ENCODE peak calls at places on chromosomes 12 and 14, in four cellular contexts. One of them, this sample, is unnamed.

GRCh38 chr12:67355428-67356385 is 86.5 kb downstream of the CAND1 start:
- DNase-seq in lower leg skin: no peak
- DNase-seq in neural progenitor cell: peak
- DNase-seq in colonic mucosa: no peak
- DNase-seq in this sample: no peak

GRCh38 chr14:98411154-98411553 is 860.8 kb downstream of the BCL11B start:
- DNase-seq in lower leg skin: no peak
- DNase-seq in neural progenitor cell: no peak
- DNase-seq in colonic mucosa: no peak
- DNase-seq in this sample: no peak

GRCh38 chr12:6960291-6961277 is 9.4 kb downstream of the PTPN6 start:
- DNase-seq in lower leg skin: peak
- DNase-seq in neural progenitor cell: peak
- DNase-seq in colonic mucosa: peak
- DNase-seq in this sample: no peak

GRCh38 chr14:76867536-76868452 is 41.6 kb downstream of the LRRC74A start:
- DNase-seq in lower leg skin: no peak
- DNase-seq in neural progenitor cell: no peak
- DNase-seq in colonic mucosa: no peak
- DNase-seq in this sample: peak

GRCh38 chr14:34484726-34485125 is 22.7 kb upstream of the SPTSSA start:
- DNase-seq in lower leg skin: no peak
- DNase-seq in neural progenitor cell: no peak
- DNase-seq in colonic mucosa: no peak
- DNase-seq in this sample: no peak

GRCh38 chr12:88472248-88472647 is 108.0 kb downstream of the KITLG start:
- DNase-seq in lower leg skin: no peak
- DNase-seq in neural progenitor cell: no peak
- DNase-seq in colonic mucosa: no peak
- DNase-seq in this sample: no peak

GRCh38 chr14:104383088-104383805 is 196.3 kb upstream of the C14orf180 start:
- DNase-seq in lower leg skin: no peak
- DNase-seq in neural progenitor cell: peak
- DNase-seq in colonic mucosa: no peak
- DNase-seq in this sample: no peak

GRCh38 chr12:63940295-63940997 is 95.9 kb downstream of the SRGAP1 start:
- DNase-seq in lower leg skin: no peak
- DNase-seq in neural progenitor cell: no peak
- DNase-seq in colonic mucosa: no peak
- DNase-seq in this sample: no peak

GRCh38 chr14:43983721-43984120 is 523.4 kb downstream of the FSCB start:
- DNase-seq in lower leg skin: no peak
- DNase-seq in neural progenitor cell: no peak
- DNase-seq in colonic mucosa: no peak
- DNase-seq in this sample: no peak

GRCh38 chr14:77045570-77045890 is 17.0 kb upstream of the IRF2BPL start:
- DNase-seq in lower leg skin: no peak
- DNase-seq in neural progenitor cell: no peak
- DNase-seq in colonic mucosa: peak
- DNase-seq in this sample: peak

GRCh38 chr14:95523051-95523817 is 6.8 kb upstream of the SYNE3 start:
- DNase-seq in lower leg skin: peak
- DNase-seq in neural progenitor cell: no peak
- DNase-seq in colonic mucosa: no peak
- DNase-seq in this sample: no peak

GRCh38 chr12:117318591-117318990 is 42.8 kb downstream of the NOS1 start:
- DNase-seq in lower leg skin: no peak
- DNase-seq in neural progenitor cell: no peak
- DNase-seq in colonic mucosa: no peak
- DNase-seq in this sample: no peak

GRCh38 chr12:113315358-113315757 is 19.6 kb downstream of the SLC8B1 start:
- DNase-seq in lower leg skin: no peak
- DNase-seq in neural progenitor cell: no peak
- DNase-seq in colonic mucosa: no peak
- DNase-seq in this sample: no peak

GRCh38 chr12:3296409-3296701 is 194.6 kb upstream of the PRMT8 start:
- DNase-seq in lower leg skin: no peak
- DNase-seq in neural progenitor cell: no peak
- DNase-seq in colonic mucosa: no peak
- DNase-seq in this sample: no peak

GRCh38 chr12:452667-453210 is 7.0 kb upstream of the B4GALNT3 start:
- DNase-seq in lower leg skin: no peak
- DNase-seq in neural progenitor cell: no peak
- DNase-seq in colonic mucosa: peak
- DNase-seq in this sample: no peak

GRCh38 chr12:120007272-120007671 is 18.2 kb downstream of the BICDL1 start:
- DNase-seq in lower leg skin: no peak
- DNase-seq in neural progenitor cell: peak
- DNase-seq in colonic mucosa: no peak
- DNase-seq in this sample: no peak

GRCh38 chr12:104454997-104455396 is 1.8 kb upstream of the CHST11 start:
- DNase-seq in lower leg skin: no peak
- DNase-seq in neural progenitor cell: no peak
- DNase-seq in colonic mucosa: no peak
- DNase-seq in this sample: no peak

GRCh38 chr14:45793081-45793480 is 540.1 kb upstream of the MIS18BP1 start:
- DNase-seq in lower leg skin: no peak
- DNase-seq in neural progenitor cell: no peak
- DNase-seq in colonic mucosa: no peak
- DNase-seq in this sample: no peak

GRCh38 chr14:77195766-77196165 is 14.2 kb downstream of the TMEM63C start:
- DNase-seq in lower leg skin: no peak
- DNase-seq in neural progenitor cell: no peak
- DNase-seq in colonic mucosa: no peak
- DNase-seq in this sample: no peak

GRCh38 chr12:31220633-31221565 is 105.1 kb downstream of the SINHCAF start:
- DNase-seq in lower leg skin: no peak
- DNase-seq in neural progenitor cell: no peak
- DNase-seq in colonic mucosa: no peak
- DNase-seq in this sample: no peak

GRCh38 chr14:83556746-83557460 is 1973.0 kb upstream of the FLRT2 start:
- DNase-seq in lower leg skin: no peak
- DNase-seq in neural progenitor cell: no peak
- DNase-seq in colonic mucosa: no peak
- DNase-seq in this sample: no peak

DNA sequence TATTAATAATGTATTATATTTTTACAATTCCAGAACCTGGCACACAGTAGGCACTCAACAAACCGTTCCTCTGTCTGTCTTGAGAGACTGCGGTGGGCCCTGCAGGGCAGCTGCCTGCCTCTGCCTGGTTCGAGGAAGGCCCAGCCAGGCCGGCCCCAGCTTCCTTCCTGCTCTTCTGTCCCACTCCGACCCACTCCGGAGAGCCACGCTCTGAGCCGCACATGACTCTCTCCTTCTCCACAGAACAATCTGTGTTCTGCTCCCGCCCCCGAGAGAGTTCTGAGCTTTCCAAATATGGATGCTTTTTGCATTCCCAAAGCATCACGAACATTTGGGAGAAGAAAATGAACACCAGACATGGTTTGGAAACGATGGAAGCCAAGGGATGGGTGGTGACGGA is 57.3 kb downstream of the TTC7B start:
- DNase-seq in lower leg skin: peak
- DNase-seq in neural progenitor cell: no peak
- DNase-seq in colonic mucosa: peak
- DNase-seq in this sample: no peak
- H3K4me3 ChIP-seq in lower leg skin: no peak
- H3K4me3 ChIP-seq in neural progenitor cell: peak
- H3K4me3 ChIP-seq in colonic mucosa: peak
- H3K4me3 ChIP-seq in this sample: no peak

GRCh38 chr14:39469094-39469710 is 37.0 kb upstream of the FBXO33 start:
- DNase-seq in lower leg skin: no peak
- DNase-seq in neural progenitor cell: peak
- DNase-seq in colonic mucosa: no peak
- DNase-seq in this sample: no peak
- TF ChIP-seq CTCF in lower leg skin: no peak
- TF ChIP-seq CTCF in neural progenitor cell: peak
- TF ChIP-seq CTCF in colonic mucosa: no peak
- TF ChIP-seq CTCF in this sample: no peak

DNA sequence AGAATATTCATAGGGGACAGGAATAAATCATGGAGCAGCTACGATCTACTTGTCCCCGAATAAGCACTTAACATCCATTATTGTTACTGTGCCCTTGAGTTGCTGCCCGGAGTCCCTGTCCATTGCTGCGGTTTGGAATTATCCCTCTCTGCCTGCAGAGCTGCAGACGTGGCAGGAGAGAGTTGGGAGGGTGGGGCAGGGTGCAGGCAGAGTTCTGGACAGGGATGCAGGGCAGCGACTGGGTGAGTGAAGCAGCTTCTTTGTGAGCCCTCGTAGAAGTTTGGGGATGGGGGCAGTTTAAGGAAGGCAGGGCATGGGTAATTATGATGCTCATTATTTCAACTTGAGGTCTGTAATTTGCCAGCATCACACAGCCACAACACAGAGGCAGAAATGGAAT is 52.6 kb upstream of the STON2 start:
- DNase-seq in lower leg skin: no peak
- DNase-seq in neural progenitor cell: no peak
- DNase-seq in colonic mucosa: no peak
- DNase-seq in this sample: no peak
- H3K4me3 ChIP-seq in lower leg skin: no peak
- H3K4me3 ChIP-seq in neural progenitor cell: no peak
- H3K4me3 ChIP-seq in colonic mucosa: no peak
- H3K4me3 ChIP-seq in this sample: no peak

GRCh38 chr12:75505706-75506312 is 5.6 kb downstream of the KRR1 start:
- DNase-seq in lower leg skin: no peak
- DNase-seq in neural progenitor cell: no peak
- DNase-seq in colonic mucosa: no peak
- DNase-seq in this sample: no peak
- TF ChIP-seq CTCF in lower leg skin: no peak
- TF ChIP-seq CTCF in neural progenitor cell: peak
- TF ChIP-seq CTCF in colonic mucosa: peak
- TF ChIP-seq CTCF in this sample: peak

GRCh38 chr12:57861967-57862366 is 15.4 kb upstream of the CTDSP2 start:
- DNase-seq in lower leg skin: no peak
- DNase-seq in neural progenitor cell: no peak
- DNase-seq in colonic mucosa: no peak
- DNase-seq in this sample: no peak

GRCh38 chr12:57866308-57867019 is 19.9 kb upstream of the CTDSP2 start:
- DNase-seq in lower leg skin: no peak
- DNase-seq in neural progenitor cell: no peak
- DNase-seq in colonic mucosa: no peak
- DNase-seq in this sample: no peak

GRCh38 chr12:57864811-57865751 is 18.6 kb upstream of the CTDSP2 start:
- DNase-seq in lower leg skin: peak
- DNase-seq in neural progenitor cell: peak
- DNase-seq in colonic mucosa: peak
- DNase-seq in this sample: peak

GRCh38 chr12:57863676-57864075 is 17.1 kb upstream of the CTDSP2 start:
- DNase-seq in lower leg skin: no peak
- DNase-seq in neural progenitor cell: no peak
- DNase-seq in colonic mucosa: no peak
- DNase-seq in this sample: no peak

DNA sequence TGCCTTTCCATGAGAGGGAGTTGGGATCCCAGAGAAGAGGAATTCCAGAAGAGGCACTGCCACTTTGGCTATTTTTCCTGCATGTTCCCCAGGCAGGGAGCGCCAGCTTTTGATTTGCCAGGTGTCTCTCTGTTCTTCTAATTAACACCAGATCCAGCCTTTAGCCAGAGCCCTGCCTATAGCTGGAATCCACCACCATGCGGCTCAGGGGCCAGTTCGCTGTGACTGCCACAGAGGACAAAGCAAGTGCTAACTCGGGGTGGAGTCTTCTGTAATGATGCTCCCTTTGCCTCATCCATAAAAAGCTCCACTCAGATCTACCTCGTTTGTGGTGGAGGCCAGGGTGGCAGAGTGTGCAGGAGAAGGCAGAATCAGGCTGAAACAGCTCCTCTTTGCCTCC is 17.9 kb upstream of the CTDSP2 start:
- DNase-seq in lower leg skin: no peak
- DNase-seq in neural progenitor cell: peak
- DNase-seq in colonic mucosa: peak
- DNase-seq in this sample: no peak
- H3K4me3 ChIP-seq in lower leg skin: no peak
- H3K4me3 ChIP-seq in neural progenitor cell: peak
- H3K4me3 ChIP-seq in colonic mucosa: no peak
- H3K4me3 ChIP-seq in this sample: no peak

GRCh38 chr12:22709292-22709691 is 84.3 kb downstream of the ETNK1 start:
- DNase-seq in lower leg skin: no peak
- DNase-seq in neural progenitor cell: peak
- DNase-seq in colonic mucosa: no peak
- DNase-seq in this sample: no peak
- TF ChIP-seq CTCF in lower leg skin: no peak
- TF ChIP-seq CTCF in neural progenitor cell: peak
- TF ChIP-seq CTCF in colonic mucosa: no peak
- TF ChIP-seq CTCF in this sample: no peak

DNA sequence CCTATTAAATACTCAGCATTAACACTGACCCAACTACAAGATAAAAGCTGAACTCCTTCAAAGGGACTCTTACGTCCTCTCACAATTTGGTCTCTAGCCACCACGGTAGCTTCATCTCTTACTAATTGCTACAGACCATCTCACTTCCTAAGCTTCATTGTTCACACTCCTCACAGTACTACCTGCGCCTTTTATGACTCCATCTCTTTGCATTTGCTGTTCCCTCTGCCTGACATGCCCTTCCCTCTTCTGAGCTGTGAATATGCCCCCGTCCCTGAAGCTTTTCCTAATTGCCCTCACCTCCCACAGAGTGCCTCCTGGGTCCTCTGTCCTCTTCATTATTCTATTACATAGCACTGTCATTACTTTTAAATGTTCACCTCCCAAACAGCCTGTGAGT is 2.5 kb downstream of the EEA1 start:
- DNase-seq in lower leg skin: no peak
- DNase-seq in neural progenitor cell: peak
- DNase-seq in colonic mucosa: no peak
- DNase-seq in this sample: no peak
- H3K4me3 ChIP-seq in lower leg skin: no peak
- H3K4me3 ChIP-seq in neural progenitor cell: no peak
- H3K4me3 ChIP-seq in colonic mucosa: no peak
- H3K4me3 ChIP-seq in this sample: no peak

GRCh38 chr14:67335781-67336180 is 23.8 kb downstream of the ATP6V1D start:
- DNase-seq in lower leg skin: no peak
- DNase-seq in neural progenitor cell: peak
- DNase-seq in colonic mucosa: no peak
- DNase-seq in this sample: no peak
- TF ChIP-seq CTCF in lower leg skin: no peak
- TF ChIP-seq CTCF in neural progenitor cell: peak
- TF ChIP-seq CTCF in colonic mucosa: peak
- TF ChIP-seq CTCF in this sample: no peak